ENCODE peak calls at places on chromosomes 6 and 20, in seven cellular contexts. B is WTC11, O is body of pancreas, J is NCI-H345, Q is hippocampal formation, E is endothelial cell, N is T-helper 1 cell. H is an unnamed sample.

GRCh38 chr6:69097948-69098347 is 462.9 kb downstream of the ADGRB3 start:
- DNase-seq in J (no peak), O (no peak), E (no peak), B (no peak), Q (no peak), N (no peak), H (no peak)

GRCh38 chr6:7053125-7053784 is 54.5 kb upstream of the RREB1 start:
- DNase-seq in O (peak), Q (no peak), B (no peak), N (no peak), E (no peak), J (no peak), H (no peak)

GRCh38 chr6:50333696-50334095 is 284.0 kb upstream of the DEFB112 start:
- DNase-seq in Q (no peak), E (no peak), N (no peak), B (no peak), O (no peak), J (no peak), H (no peak)

GRCh38 chr20:50111120-50111828 is 1.7 kb downstream of the UBE2V1 start:
- DNase-seq in E (no peak), B (no peak), Q (no peak), J (no peak), O (peak), N (no peak), H (no peak)

GRCh38 chr20:63747622-63748355 is 8.2 kb downstream of the SLC2A4RG start:
- DNase-seq in Q (no peak), N (no peak), O (no peak), J (no peak), B (no peak), E (no peak), H (no peak)

GRCh38 chr6:66662196-66662595 is 955.2 kb upstream of the EYS start:
- DNase-seq in N (no peak), O (no peak), B (no peak), J (no peak), E (no peak), Q (peak), H (no peak)

GRCh38 chr20:15012551-15012950 is 675.1 kb upstream of the FLRT3 start:
- DNase-seq in O (no peak), B (no peak), N (no peak), J (peak), E (no peak), Q (no peak), H (no peak)

GRCh38 chr6:44966449-44967091 is 361.6 kb upstream of the RUNX2 start:
- DNase-seq in E (no peak), B (no peak), N (no peak), Q (no peak), J (no peak), O (no peak), H (no peak)

GRCh38 chr20:63133481-63134091 is 82.3 kb downstream of the YTHDF1 start:
- DNase-seq in E (no peak), B (peak), Q (no peak), O (peak), J (no peak), N (no peak), H (peak)

GRCh38 chr6:5511924-5512323 is 250.6 kb downstream of the FARS2 start:
- DNase-seq in N (no peak), J (no peak), E (no peak), Q (no peak), O (no peak), B (no peak), H (no peak)

GRCh38 chr20:8722277-8722928 is 346.5 kb upstream of the PLCB4 start:
- DNase-seq in J (peak), Q (peak), O (peak), E (peak), N (peak), B (peak), H (no peak)